ENCODE peak calls at places on chromosomes 13 and 19, in four cellular contexts. S is H1, J is IMR-90, P is mesendoderm. O is an unnamed sample.

GRCh38 chr13:43905435-43906031 is 25.8 kb downstream of the LACC1 start:
- DNase-seq in S (no peak), J (peak), P (peak), O (no peak)

GRCh38 chr19:7216373-7216902 is 77.8 kb downstream of the INSR start:
- DNase-seq in S (no peak), J (no peak), P (no peak), O (no peak)

GRCh38 chr13:42991892-42992584 is at the start of gene EPSTI1:
- DNase-seq in S (peak), J (peak), P (peak), O (peak)

GRCh38 chr13:30623392-30623791 is 5.7 kb downstream of the USPL1 start:
- DNase-seq in S (no peak), J (no peak), P (no peak), O (no peak)

GRCh38 chr13:33249894-33250293 is 35.7 kb downstream of the STARD13 start:
- DNase-seq in S (no peak), J (no peak), P (no peak), O (no peak)

GRCh38 chr13:83883061-83883523 is 818 bp upstream of the SLITRK1 start:
- DNase-seq in S (peak), J (no peak), P (peak), O (peak)

GRCh38 chr13:32113564-32113963 is 82.0 kb downstream of the FRY start:
- DNase-seq in S (no peak), J (no peak), P (no peak), O (no peak)

GRCh38 chr19:29770653-29771052 is 41.1 kb upstream of the CCNE1 start:
- DNase-seq in S (no peak), J (no peak), P (no peak), O (no peak)

GRCh38 chr13:32791545-32792172 is 205.4 kb downstream of the PDS5B start:
- DNase-seq in S (no peak), J (peak), P (no peak), O (no peak)

GRCh38 chr13:52010890-52011689 is at the start of gene ATP7B:
- DNase-seq in S (peak), J (no peak), P (peak), O (peak)

GRCh38 chr19:46821512-46822359 is 28.9 kb downstream of the AP2S1 start:
- DNase-seq in S (no peak), J (no peak), P (no peak), O (peak)

GRCh38 chr13:110484290-110485048 is 77.1 kb downstream of the RAB20 start:
- DNase-seq in S (no peak), J (no peak), P (no peak), O (no peak)

DNA sequence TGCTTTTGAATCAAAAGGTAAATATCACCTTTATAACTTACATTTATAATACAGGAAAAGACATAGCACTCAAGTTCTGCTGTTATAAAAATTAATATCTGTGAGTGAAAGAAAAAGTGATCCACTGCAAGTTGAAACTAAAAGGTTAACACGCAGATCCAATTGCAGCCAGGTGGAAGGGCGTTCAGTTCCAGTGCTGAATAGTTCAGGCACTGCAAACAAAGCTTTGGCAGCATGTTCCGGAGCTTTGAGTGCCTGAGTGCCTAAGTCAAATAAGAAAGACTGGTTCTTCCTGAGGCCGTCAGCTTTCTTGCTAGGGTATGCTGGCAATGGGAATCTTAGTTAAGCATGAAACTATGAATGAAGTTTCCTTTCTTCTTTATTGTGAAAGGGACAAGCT is 200.3 kb downstream of the LMO7 start:
- DNase-seq in S (no peak), J (no peak), P (no peak), O (no peak)
- H3K56ac ChIP-seq in S (no peak), J (no peak), P (no peak), O (no peak)

DNA sequence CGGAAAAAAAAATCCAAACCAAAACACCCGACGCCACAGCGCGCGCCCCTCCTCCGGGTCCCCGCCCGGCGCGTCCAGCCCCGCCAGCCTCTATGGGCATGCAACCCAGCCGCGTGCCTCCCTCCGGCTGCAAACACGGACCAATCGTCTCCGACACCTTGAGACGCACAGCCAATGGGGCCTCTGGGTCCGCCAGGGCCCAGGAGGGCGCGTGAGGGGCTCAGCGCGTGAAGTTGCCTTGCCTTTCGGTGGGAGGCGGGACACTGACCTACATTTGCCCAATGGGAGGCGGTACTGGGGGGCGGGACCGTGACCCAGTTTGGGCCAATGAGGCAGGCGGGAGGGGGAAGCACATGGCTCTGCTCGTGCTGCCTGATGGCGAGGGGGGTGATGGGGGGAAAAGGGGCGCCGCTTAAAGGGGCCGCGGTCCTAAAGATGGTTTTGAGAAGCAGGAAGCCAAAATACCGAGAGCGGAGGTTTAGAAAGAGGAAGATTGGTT is 319 bp upstream of the DBP start:
- DNase-seq in S (peak), J (peak), P (peak), O (peak)
- H3K56ac ChIP-seq in S (peak), J (peak), P (peak), O (no peak)

DNA sequence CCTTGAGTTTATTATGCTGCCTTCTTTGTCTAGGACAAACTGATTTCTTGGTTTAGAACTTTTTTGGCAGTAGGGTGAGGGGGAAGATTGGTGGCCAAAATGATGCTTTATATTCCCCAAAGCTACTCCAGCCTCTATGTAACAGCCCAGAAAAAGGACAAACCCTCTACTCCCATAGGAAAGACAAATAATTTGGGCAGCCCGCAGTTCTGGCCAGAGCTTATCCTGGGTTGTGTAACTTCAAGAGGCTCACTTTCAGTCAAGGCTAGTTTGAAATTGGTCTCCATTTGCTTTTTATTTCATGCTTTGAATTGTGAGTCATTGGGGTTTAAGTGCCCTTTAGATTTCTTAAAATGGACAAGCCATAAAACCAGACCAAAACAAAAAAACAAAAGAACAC is 142.3 kb downstream of the OLFM4 start:
- DNase-seq in S (no peak), J (no peak), P (no peak), O (no peak)
- H3K56ac ChIP-seq in S (no peak), J (no peak), P (no peak), O (no peak)

GRCh38 chr19:52748336-52748950 is 13.6 kb upstream of the ZNF611 start:
- DNase-seq in S (no peak), J (peak), P (peak), O (no peak)
- H3K56ac ChIP-seq in S (no peak), J (no peak), P (peak), O (no peak)

DNA sequence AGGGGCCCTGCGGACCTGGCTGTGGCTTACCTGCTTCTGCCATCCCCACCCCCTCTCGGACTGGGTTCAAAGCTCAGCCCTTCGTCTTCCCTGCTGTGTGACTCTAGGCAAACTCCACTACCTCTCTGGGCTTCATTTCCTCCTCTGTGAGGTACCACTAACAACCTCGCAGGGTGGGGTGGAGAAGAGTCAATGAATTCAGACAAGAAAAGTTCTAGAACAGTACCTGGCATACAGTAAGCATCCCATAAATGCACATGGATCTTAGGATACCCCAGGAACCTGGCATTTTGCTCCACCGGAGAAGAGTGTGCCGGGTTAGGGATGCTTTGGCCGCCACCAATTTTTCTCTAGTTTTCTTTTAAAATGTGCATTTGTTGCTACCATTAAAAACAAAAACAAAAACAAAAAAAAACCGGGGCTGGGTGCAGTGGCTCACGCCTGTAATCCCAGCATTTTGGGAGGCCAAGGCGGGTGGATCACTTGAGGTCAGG is 3.4 kb downstream of the TLE5 start:
- DNase-seq in S (no peak), J (no peak), P (no peak), O (no peak)
- H3K56ac ChIP-seq in S (no peak), J (no peak), P (no peak), O (no peak)

DNA sequence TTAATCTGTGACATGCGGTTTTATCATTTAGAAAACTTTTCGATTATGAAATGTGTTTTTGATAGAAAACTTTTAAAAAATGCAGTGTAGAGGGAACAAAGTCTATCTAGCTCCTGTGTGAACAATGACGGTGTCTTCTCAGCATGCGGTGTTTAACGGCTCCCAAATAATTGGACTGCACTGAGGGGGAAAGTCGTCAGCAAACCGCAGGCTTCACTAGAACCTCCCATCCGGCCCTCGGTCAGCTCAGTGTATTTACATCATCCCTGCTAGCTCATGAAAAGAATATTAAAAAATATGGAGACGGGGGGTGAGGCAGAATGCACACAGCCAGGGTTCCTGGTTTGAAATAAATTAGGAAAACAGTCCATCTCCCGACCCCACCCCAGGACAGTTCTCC is 674 bp upstream of the ADPRHL1 start:
- DNase-seq in S (no peak), J (no peak), P (no peak), O (no peak)
- H3K56ac ChIP-seq in S (no peak), J (no peak), P (no peak), O (no peak)

DNA sequence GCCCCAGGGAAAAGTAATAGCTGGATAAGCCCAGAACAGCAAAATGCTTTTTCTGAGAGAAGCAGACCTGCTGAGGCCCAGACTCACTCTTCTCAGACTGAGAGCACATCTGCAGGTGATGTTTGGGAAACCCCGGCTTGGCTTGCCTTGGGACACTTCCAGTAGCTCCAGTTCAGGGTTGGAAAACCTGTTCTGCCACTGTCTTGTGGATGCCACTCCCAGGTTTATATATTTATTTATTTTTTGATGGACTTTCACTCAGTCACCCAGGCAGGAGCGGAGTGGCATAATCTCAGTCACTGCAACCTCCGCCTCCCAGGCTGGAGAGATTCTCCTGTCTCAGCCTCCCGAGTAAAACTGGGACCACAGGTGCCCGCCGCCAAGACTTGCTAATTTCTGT is 8.0 kb upstream of the SMARCA4 start:
- DNase-seq in S (no peak), J (no peak), P (no peak), O (no peak)
- H3K56ac ChIP-seq in S (no peak), J (no peak), P (no peak), O (no peak)

GRCh38 chr19:45117167-45117594 is 24.2 kb downstream of the PPP1R37 start:
- DNase-seq in S (no peak), J (peak), P (no peak), O (no peak)
- H3K56ac ChIP-seq in S (no peak), J (no peak), P (no peak), O (no peak)

GRCh38 chr13:97498419-97498818 is 64.5 kb downstream of the RAP2A start:
- DNase-seq in S (no peak), J (no peak), P (no peak), O (no peak)

GRCh38 chr13:97499181-97499580 is 65.2 kb downstream of the RAP2A start:
- DNase-seq in S (no peak), J (peak), P (no peak), O (no peak)

GRCh38 chr13:97505022-97505421 is 71.1 kb downstream of the RAP2A start:
- DNase-seq in S (no peak), J (no peak), P (no peak), O (no peak)

GRCh38 chr13:97502691-97503090 is 68.7 kb downstream of the RAP2A start:
- DNase-seq in S (no peak), J (no peak), P (no peak), O (no peak)

DNA sequence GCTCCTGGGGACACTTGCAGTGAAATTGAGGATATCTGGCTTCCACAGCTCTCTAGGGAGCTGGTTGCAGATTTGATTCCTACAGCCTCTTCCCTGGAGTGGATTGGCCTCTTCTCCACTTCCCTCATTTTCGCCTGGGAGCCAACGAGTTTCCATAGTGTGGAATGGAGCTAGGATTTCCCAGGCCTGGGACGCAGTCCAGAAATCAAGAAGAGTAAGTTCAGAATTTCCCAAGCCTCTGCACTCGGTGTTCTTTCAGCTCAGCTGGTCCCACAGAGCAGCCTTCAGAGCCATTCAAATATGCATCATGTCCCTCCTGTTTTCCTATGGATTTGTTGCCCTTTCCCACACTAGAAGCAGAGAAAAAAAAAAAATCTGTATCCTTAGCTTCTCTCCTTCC is 68.2 kb downstream of the RAP2A start:
- DNase-seq in S (no peak), J (peak), P (no peak), O (no peak)
- H3K56ac ChIP-seq in S (no peak), J (no peak), P (no peak), O (no peak)